ENCODE peak calls at places on chromosomes 6 and 20, in six cellular contexts. One of them, this sample, is unnamed.

GRCh38 chr6:24574809-24575208 is 71.2 kb downstream of the KIAA0319 start:
- DNase-seq in small intestine: no peak
- DNase-seq in adipocyte: peak; percentile 4
- DNase-seq in CD8-positive, alpha-beta memory T cell: no peak
- DNase-seq in HepG2: no peak
- DNase-seq in body of pancreas: no peak
- DNase-seq in this sample: no peak

GRCh38 chr6:31610891-31611425 is 4.1 kb upstream of the AIF1 start:
- DNase-seq in HepG2: no peak
- DNase-seq in body of pancreas: no peak
- DNase-seq in CD8-positive, alpha-beta memory T cell: no peak
- DNase-seq in small intestine: no peak
- DNase-seq in adipocyte: peak; percentile 24
- DNase-seq in this sample: no peak

GRCh38 chr20:61447950-61448349 is 195.9 kb downstream of the CDH4 start:
- DNase-seq in CD8-positive, alpha-beta memory T cell: no peak
- DNase-seq in body of pancreas: no peak
- DNase-seq in adipocyte: no peak
- DNase-seq in HepG2: no peak
- DNase-seq in small intestine: no peak
- DNase-seq in this sample: no peak

GRCh38 chr6:143878272-143878760 is 14.0 kb downstream of the ZC2HC1B start:
- DNase-seq in adipocyte: no peak
- DNase-seq in small intestine: no peak
- DNase-seq in body of pancreas: no peak
- DNase-seq in CD8-positive, alpha-beta memory T cell: no peak
- DNase-seq in HepG2: peak; percentile 39
- DNase-seq in this sample: no peak

GRCh38 chr20:10897341-10897740 is 223.5 kb upstream of the JAG1 start:
- DNase-seq in CD8-positive, alpha-beta memory T cell: no peak
- DNase-seq in adipocyte: no peak
- DNase-seq in body of pancreas: no peak
- DNase-seq in small intestine: peak; percentile 2
- DNase-seq in HepG2: no peak
- DNase-seq in this sample: no peak

GRCh38 chr6:139732451-139732850 is 358.0 kb upstream of the CITED2 start:
- DNase-seq in body of pancreas: no peak
- DNase-seq in CD8-positive, alpha-beta memory T cell: no peak
- DNase-seq in small intestine: no peak
- DNase-seq in adipocyte: peak; percentile 62
- DNase-seq in HepG2: no peak
- DNase-seq in this sample: no peak

GRCh38 chr20:4936851-4937412 is 64.4 kb downstream of the SLC23A2 start:
- DNase-seq in HepG2: peak; percentile 91
- DNase-seq in body of pancreas: no peak
- DNase-seq in adipocyte: no peak
- DNase-seq in CD8-positive, alpha-beta memory T cell: no peak
- DNase-seq in small intestine: no peak
- DNase-seq in this sample: no peak

GRCh38 chr6:112639436-112639835 is 292.3 kb downstream of the RFPL4B start:
- DNase-seq in CD8-positive, alpha-beta memory T cell: no peak
- DNase-seq in small intestine: no peak
- DNase-seq in body of pancreas: no peak
- DNase-seq in adipocyte: peak; percentile 65
- DNase-seq in HepG2: no peak
- DNase-seq in this sample: no peak

GRCh38 chr6:29758761-29759160 is 35.5 kb downstream of the HLA-F start:
- DNase-seq in HepG2: no peak
- DNase-seq in adipocyte: no peak
- DNase-seq in small intestine: no peak
- DNase-seq in body of pancreas: no peak
- DNase-seq in CD8-positive, alpha-beta memory T cell: no peak
- DNase-seq in this sample: no peak

GRCh38 chr20:35828434-35828833 is 56.6 kb downstream of the PHF20 start:
- DNase-seq in small intestine: no peak
- DNase-seq in body of pancreas: no peak
- DNase-seq in HepG2: no peak
- DNase-seq in adipocyte: peak; percentile 9
- DNase-seq in CD8-positive, alpha-beta memory T cell: no peak
- DNase-seq in this sample: no peak

GRCh38 chr6:118597636-118598035 is 49.5 kb downstream of the PLN start:
- DNase-seq in CD8-positive, alpha-beta memory T cell: no peak
- DNase-seq in small intestine: no peak
- DNase-seq in adipocyte: no peak
- DNase-seq in body of pancreas: no peak
- DNase-seq in HepG2: no peak
- DNase-seq in this sample: no peak

GRCh38 chr6:34709386-34709785 is 12.8 kb upstream of the ILRUN start:
- DNase-seq in CD8-positive, alpha-beta memory T cell: no peak
- DNase-seq in small intestine: no peak
- DNase-seq in HepG2: no peak
- DNase-seq in adipocyte: peak; percentile 66
- DNase-seq in body of pancreas: peak; percentile 90
- DNase-seq in this sample: no peak

GRCh38 chr6:53573299-53573698 is 28.4 kb upstream of the GCLC start:
- DNase-seq in CD8-positive, alpha-beta memory T cell: no peak
- DNase-seq in body of pancreas: no peak
- DNase-seq in HepG2: no peak
- DNase-seq in adipocyte: no peak
- DNase-seq in small intestine: no peak
- DNase-seq in this sample: no peak

GRCh38 chr20:24693466-24694156 is 224.2 kb downstream of the SYNDIG1 start:
- DNase-seq in HepG2: no peak
- DNase-seq in small intestine: no peak
- DNase-seq in adipocyte: no peak
- DNase-seq in body of pancreas: no peak
- DNase-seq in CD8-positive, alpha-beta memory T cell: no peak
- DNase-seq in this sample: no peak

GRCh38 chr6:135703621-135704020 is 147.9 kb upstream of the PDE7B start:
- DNase-seq in small intestine: no peak
- DNase-seq in HepG2: no peak
- DNase-seq in CD8-positive, alpha-beta memory T cell: no peak
- DNase-seq in body of pancreas: no peak
- DNase-seq in adipocyte: no peak
- DNase-seq in this sample: no peak

GRCh38 chr6:67882436-67883311 is 752.4 kb upstream of the ADGRB3 start:
- DNase-seq in CD8-positive, alpha-beta memory T cell: no peak
- DNase-seq in small intestine: no peak
- DNase-seq in adipocyte: no peak
- DNase-seq in body of pancreas: no peak
- DNase-seq in HepG2: no peak
- DNase-seq in this sample: no peak
- H3K9me3 ChIP-seq in CD8-positive, alpha-beta memory T cell: no peaks in the 10 kb centered on the region
- H3K9me3 ChIP-seq in small intestine: no peaks in the 10 kb centered on the region
- H3K9me3 ChIP-seq in adipocyte: peaks cover 3% of the 10 kb centered on the region
- H3K9me3 ChIP-seq in body of pancreas: no peaks in the 10 kb centered on the region
- H3K9me3 ChIP-seq in HepG2: peaks cover 52% of the 10 kb centered on the region
- H3K9me3 ChIP-seq in this sample: no peaks in the 10 kb centered on the region

DNA sequence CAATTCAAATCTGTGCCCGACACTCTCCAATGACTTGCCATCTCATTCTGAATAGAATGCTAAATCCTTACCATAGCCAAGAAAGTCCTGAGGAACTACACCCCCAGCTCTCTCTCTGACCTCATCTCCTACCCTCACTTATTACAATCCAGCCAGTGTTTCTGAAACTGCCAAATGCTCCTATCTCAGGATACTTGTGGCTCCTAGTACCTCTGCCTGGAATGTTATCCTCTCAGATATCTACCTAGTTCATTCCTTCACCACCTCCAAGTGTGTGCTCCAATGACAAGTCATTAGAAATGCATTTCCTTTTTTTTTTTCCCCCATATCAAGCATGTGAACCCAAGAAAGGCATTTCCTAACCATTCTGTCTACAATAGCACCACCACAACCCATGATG is 24.4 kb downstream of the ZNF184 start:
- DNase-seq in CD8-positive, alpha-beta memory T cell: no peak
- DNase-seq in HepG2: no peak
- DNase-seq in small intestine: no peak
- DNase-seq in body of pancreas: no peak
- DNase-seq in adipocyte: no peak
- DNase-seq in this sample: no peak
- H3K9me3 ChIP-seq in CD8-positive, alpha-beta memory T cell: peaks cover 59% of the 10 kb centered on the region
- H3K9me3 ChIP-seq in HepG2: peaks cover 96% of the 10 kb centered on the region
- H3K9me3 ChIP-seq in small intestine: peaks cover 3% of the 10 kb centered on the region
- H3K9me3 ChIP-seq in body of pancreas: no peaks in the 10 kb centered on the region
- H3K9me3 ChIP-seq in adipocyte: peaks cover 86% of the 10 kb centered on the region
- H3K9me3 ChIP-seq in this sample: peaks cover 46% of the 10 kb centered on the region

GRCh38 chr6:137000825-137001224 is 43.9 kb downstream of the IL20RA start:
- DNase-seq in small intestine: no peak
- DNase-seq in HepG2: no peak
- DNase-seq in CD8-positive, alpha-beta memory T cell: no peak
- DNase-seq in adipocyte: no peak
- DNase-seq in body of pancreas: no peak
- DNase-seq in this sample: no peak
- H3K9me3 ChIP-seq in small intestine: no peaks in the 10 kb centered on the region
- H3K9me3 ChIP-seq in HepG2: no peaks in the 10 kb centered on the region
- H3K9me3 ChIP-seq in CD8-positive, alpha-beta memory T cell: no peaks in the 10 kb centered on the region
- H3K9me3 ChIP-seq in adipocyte: no peaks in the 10 kb centered on the region
- H3K9me3 ChIP-seq in body of pancreas: no peaks in the 10 kb centered on the region
- H3K9me3 ChIP-seq in this sample: no peaks in the 10 kb centered on the region

GRCh38 chr6:168411793-168412192 is 29.2 kb upstream of the SMOC2 start:
- DNase-seq in body of pancreas: no peak
- DNase-seq in HepG2: no peak
- DNase-seq in CD8-positive, alpha-beta memory T cell: no peak
- DNase-seq in small intestine: no peak
- DNase-seq in adipocyte: no peak
- DNase-seq in this sample: no peak
- H3K9me3 ChIP-seq in body of pancreas: no peaks in the 10 kb centered on the region
- H3K9me3 ChIP-seq in HepG2: no peaks in the 10 kb centered on the region
- H3K9me3 ChIP-seq in CD8-positive, alpha-beta memory T cell: no peaks in the 10 kb centered on the region
- H3K9me3 ChIP-seq in small intestine: no peaks in the 10 kb centered on the region
- H3K9me3 ChIP-seq in adipocyte: no peaks in the 10 kb centered on the region
- H3K9me3 ChIP-seq in this sample: no peaks in the 10 kb centered on the region